ENCODE peak calls at places on chromosomes 6 and 20, in seven cellular contexts. M is astrocyte; X is CD8-positive, alpha-beta T cell; Z is H9; S is SJSA1; L is mammary epithelial cell; K is heart left ventricle. F is an unnamed sample.

GRCh38 chr6:63509652-63510352 is 62.5 kb upstream of the LOC128125822 start:
- DNase-seq in M (no peak), X (no peak), Z (no peak), S (no peak), L (peak; percentile 47), K (peak; percentile 68), F (peak; percentile 77)

GRCh38 chr6:123208111-123208510 is 212.1 kb downstream of the CLVS2 start:
- DNase-seq in M (no peak), X (no peak), Z (no peak), S (no peak), L (no peak), K (no peak), F (no peak)

GRCh38 chr6:56245903-56246351 is 1.5 kb downstream of the COL21A1 start:
- DNase-seq in M (no peak), X (no peak), Z (no peak), S (no peak), L (no peak), K (no peak), F (no peak)

GRCh38 chr6:68958327-68958726 is 323.2 kb downstream of the ADGRB3 start:
- DNase-seq in M (no peak), X (no peak), Z (no peak), S (no peak), L (no peak), K (no peak), F (no peak)

GRCh38 chr6:38310061-38310460 is 329.7 kb downstream of the BTBD9 start:
- DNase-seq in M (no peak), X (no peak), Z (no peak), S (no peak), L (peak; percentile 16), K (no peak), F (no peak)

GRCh38 chr6:44247338-44248302 is 719 bp downstream of the HSP90AB1 start:
- DNase-seq in M (no peak), X (peak; percentile 89), Z (no peak), S (peak; percentile 78), L (peak; percentile 62), K (peak; percentile 86), F (peak; percentile 66)

GRCh38 chr6:142737368-142738060 is 207.5 kb downstream of the HIVEP2 start:
- DNase-seq in M (no peak), X (no peak), Z (no peak), S (no peak), L (no peak), K (no peak), F (no peak)

GRCh38 chr6:79684821-79685220 is 53.7 kb downstream of the SH3BGRL2 start:
- DNase-seq in M (peak; percentile 9), X (no peak), Z (no peak), S (no peak), L (no peak), K (no peak), F (no peak)

GRCh38 chr20:25398363-25399037 is 7.9 kb upstream of the ABHD12 start:
- DNase-seq in M (no peak), X (no peak), Z (no peak), S (no peak), L (no peak), K (no peak), F (no peak)

GRCh38 chr6:147873826-147874225 is 365.3 kb downstream of the SAMD5 start:
- DNase-seq in M (no peak), X (no peak), Z (no peak), S (no peak), L (no peak), K (no peak), F (no peak)

DNA sequence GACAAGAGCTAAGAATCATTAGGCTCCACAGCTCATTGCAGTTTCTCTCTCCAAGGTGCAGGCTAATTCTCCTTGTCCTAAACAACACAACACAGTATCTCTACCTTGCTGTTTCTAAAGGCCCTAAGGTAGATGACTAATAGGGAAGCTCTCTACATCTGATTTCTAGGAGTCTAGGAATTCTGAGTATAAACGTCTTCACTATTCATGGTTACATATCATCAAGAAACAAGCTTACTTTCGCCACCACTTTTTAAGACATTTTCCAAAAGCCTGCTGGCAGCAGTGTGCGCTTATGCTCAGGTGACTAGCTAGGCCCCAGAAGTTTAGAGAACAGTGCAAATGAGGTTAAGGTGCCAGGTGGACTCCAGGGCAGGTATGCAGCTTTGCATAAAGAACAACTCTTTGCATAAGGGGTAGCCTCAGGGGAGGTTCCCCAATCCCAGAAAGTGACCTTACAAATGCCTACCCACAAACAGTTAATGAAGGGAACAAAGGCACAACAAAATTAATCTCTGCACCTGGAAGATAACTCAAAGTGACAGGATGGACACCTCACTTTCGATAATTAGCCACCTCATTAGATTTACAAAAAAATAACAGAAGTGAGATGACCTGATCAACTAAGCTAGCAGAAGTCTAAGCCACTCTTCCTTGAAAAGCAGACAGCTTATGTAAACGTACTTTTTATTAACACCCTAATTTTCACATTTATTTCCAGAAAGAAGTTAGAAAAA is 20.1 kb downstream of the B4GALT5 start:
- DNase-seq in M (no peak), X (no peak), Z (no peak), S (no peak), L (peak; percentile 52), K (no peak), F (no peak)
- H3K27ac ChIP-seq in M (no peak overlapping the region), X (no peak overlapping the region), Z (no peak overlapping the region), S (no peak overlapping the region), L (no peak overlapping the region), K (no peak overlapping the region), F (no peak overlapping the region)

GRCh38 chr20:653590-654426 is 808 bp upstream of the SRXN1 start:
- DNase-seq in M (no peak), X (no peak), Z (no peak), S (no peak), L (no peak), K (no peak), F (no peak)

GRCh38 chr20:658202-658601 is 5.2 kb upstream of the SRXN1 start:
- DNase-seq in M (no peak), X (no peak), Z (no peak), S (no peak), L (no peak), K (no peak), F (no peak)

GRCh38 chr20:653110-653589 is at the start of gene SRXN1:
- DNase-seq in M (peak; percentile 86), X (peak; percentile 79), Z (peak; percentile 89), S (peak; percentile 92), L (peak; percentile 93), K (peak; percentile 96), F (peak; percentile 89)

GRCh38 chr20:654427-654770 is 1.4 kb upstream of the SRXN1 start:
- DNase-seq in M (no peak), X (no peak), Z (no peak), S (no peak), L (no peak), K (no peak), F (no peak)

GRCh38 chr20:655730-656624 is 3.0 kb upstream of the SRXN1 start:
- DNase-seq in M (no peak), X (no peak), Z (no peak), S (no peak), L (no peak), K (no peak), F (no peak)
- H3K4me1 ChIP-seq in M (peaks cover 15% of the 10 kb centered on the region), X (peaks cover 15% of the 10 kb centered on the region), Z (peaks cover 27% of the 10 kb centered on the region), S (peaks cover 24% of the 10 kb centered on the region), L (peaks cover 17% of the 10 kb centered on the region), K (peaks cover 24% of the 10 kb centered on the region), F (no peaks in the 10 kb centered on the region)

GRCh38 chr6:19382676-19383075 is 454.5 kb upstream of the ID4 start:
- DNase-seq in M (no peak), X (no peak), Z (no peak), S (no peak), L (no peak), K (no peak), F (no peak)

GRCh38 chr6:19377722-19378121 is 459.4 kb upstream of the ID4 start:
- DNase-seq in M (no peak), X (no peak), Z (no peak), S (no peak), L (no peak), K (no peak), F (no peak)

GRCh38 chr6:19375613-19376012 is 461.6 kb upstream of the ID4 start:
- DNase-seq in M (no peak), X (no peak), Z (no peak), S (no peak), L (no peak), K (no peak), F (no peak)

GRCh38 chr6:19380287-19380686 is 456.9 kb upstream of the ID4 start:
- DNase-seq in M (peak; percentile 40), X (no peak), Z (no peak), S (no peak), L (peak; percentile 57), K (no peak), F (no peak)
- H3K27ac ChIP-seq in M (no peak overlapping the region), X (no peak overlapping the region), Z (no peak overlapping the region), S (peak overlapping the region; percentile 47), L (no peak overlapping the region), K (no peak overlapping the region), F (no peak overlapping the region)

GRCh38 chr6:135189344-135189743 is 8.2 kb downstream of the MYB start:
- DNase-seq in M (no peak), X (no peak), Z (no peak), S (no peak), L (no peak), K (no peak), F (no peak)

GRCh38 chr6:135188718-135189117 is 7.6 kb downstream of the MYB start:
- DNase-seq in M (no peak), X (no peak), Z (no peak), S (no peak), L (no peak), K (no peak), F (no peak)

GRCh38 chr6:135192256-135193174 is 11.4 kb downstream of the MYB start:
- DNase-seq in M (no peak), X (no peak), Z (no peak), S (no peak), L (no peak), K (no peak), F (no peak)

GRCh38 chr6:135193221-135193620 is 12.1 kb downstream of the MYB start:
- DNase-seq in M (no peak), X (no peak), Z (no peak), S (no peak), L (no peak), K (no peak), F (no peak)

DNA sequence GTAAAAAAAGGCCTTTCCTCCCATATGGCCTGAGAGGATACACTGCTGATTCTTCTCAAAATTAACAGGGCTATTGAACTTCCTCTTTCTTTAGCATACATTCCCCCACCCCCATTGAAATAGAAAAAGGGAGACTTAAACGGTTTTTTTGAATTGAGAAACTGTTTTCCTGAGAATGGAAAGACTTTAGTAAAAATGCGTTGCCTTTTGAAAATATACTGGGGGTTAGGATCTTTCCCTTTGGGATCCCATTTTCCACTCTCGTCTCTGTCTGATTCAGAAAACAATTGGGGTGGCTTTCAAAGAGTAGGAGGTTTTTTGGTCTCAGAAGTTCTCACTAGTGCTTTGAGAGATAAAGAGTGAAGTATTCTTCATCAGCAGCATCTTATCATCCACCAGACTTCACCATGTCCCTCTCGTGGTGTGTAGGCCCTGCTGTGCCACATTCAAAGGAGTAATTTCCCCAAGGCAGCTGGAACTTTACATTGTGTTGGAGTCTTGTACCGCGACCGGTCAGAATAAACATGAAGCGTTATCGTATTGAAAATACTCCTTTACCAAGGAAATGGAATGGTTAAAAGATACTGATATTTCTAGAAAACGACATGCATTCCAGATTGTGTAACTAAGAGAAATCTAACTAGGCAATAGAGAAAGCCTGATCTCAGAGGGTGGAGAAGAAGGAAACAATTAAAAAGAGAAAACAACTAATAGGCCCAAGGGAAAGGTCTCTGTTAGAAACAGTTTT is 10.6 kb downstream of the MYB start:
- DNase-seq in M (no peak), X (no peak), Z (no peak), S (no peak), L (no peak), K (no peak), F (no peak)
- H3K4me1 ChIP-seq in M (no peaks in the 10 kb centered on the region), X (no peaks in the 10 kb centered on the region), Z (no peaks in the 10 kb centered on the region), S (no peaks in the 10 kb centered on the region), L (no peaks in the 10 kb centered on the region), K (no peaks in the 10 kb centered on the region), F (no peaks in the 10 kb centered on the region)

GRCh38 chr20:47713163-47713562 is 72.1 kb downstream of the SULF2 start:
- DNase-seq in M (no peak), X (no peak), Z (no peak), S (no peak), L (no peak), K (no peak), F (no peak)
- H3K27ac ChIP-seq in M (no peak overlapping the region), X (no peak overlapping the region), Z (no peak overlapping the region), S (no peak overlapping the region), L (no peak overlapping the region), K (no peak overlapping the region), F (peak overlapping the region; percentile 55)

F was measured in uterus.